ENCODE peak calls at places on chromosomes 3 and 15, in nine cellular contexts. L is CD4-positive, alpha-beta memory T cell; T is NCI-H82; G is psoas muscle; K is AG09319; R is NCI-H1092 treated with DMSO at 0.1 percent for 48 hours; V is NCI-H510A treated with DMSO at 0.1 percent for 48 hours; Q is activated CD4-positive, alpha-beta T cell treated with anti-CD3 and anti-CD28 coated beads for 36 hours; Y is activated T-cell treated with anti-CD3 and anti-CD28 coated beads for 24 hours. M is an unnamed sample.

GRCh38 chr3:133457465-133458067 is 57.7 kb downstream of the BFSP2 start:
- DNase-seq in V (no peak), Y (no peak), K (no peak), Q (no peak), G (no peak), T (peak; percentile 24), L (no peak), R (no peak), M (no peak)

GRCh38 chr3:23810342-23811116 is 4.8 kb downstream of the UBE2E1 start:
- DNase-seq in T (peak; percentile 71), K (no peak), Y (no peak), R (peak; percentile 22), V (no peak), G (peak; percentile 81), Q (peak; percentile 69), L (peak; percentile 28), M (no peak)

GRCh38 chr3:20254268-20255117 is 68.5 kb upstream of the SGO1 start:
- DNase-seq in T (no peak), Q (no peak), V (peak; percentile 2), G (no peak), K (no peak), Y (no peak), L (no peak), R (no peak), M (no peak)

GRCh38 chr3:172106989-172107388 is 67.6 kb downstream of the FNDC3B start:
- DNase-seq in V (no peak), R (no peak), L (peak; percentile 84), K (no peak), G (no peak), Y (peak; percentile 52), Q (peak; percentile 73), T (no peak), M (no peak)

GRCh38 chr15:90914240-90915080 is 11.4 kb downstream of the MAN2A2 start:
- DNase-seq in K (no peak), T (no peak), G (peak; percentile 50), L (no peak), R (no peak), Q (no peak), V (no peak), Y (no peak), M (no peak)

GRCh38 chr3:190306513-190307163 is 15.6 kb downstream of the CLDN1 start:
- DNase-seq in Y (no peak), G (no peak), Q (peak; percentile 53), K (no peak), V (peak; percentile 85), L (peak; percentile 33), T (peak; percentile 41), R (no peak), M (no peak)

GRCh38 chr15:39419651-39420050 is 161.2 kb upstream of the THBS1 start:
- DNase-seq in Y (no peak), K (no peak), L (no peak), R (no peak), G (no peak), T (no peak), Q (no peak), V (no peak), M (no peak)

GRCh38 chr3:143237036-143237688 is 117.6 kb downstream of the CHST2 start:
- DNase-seq in L (no peak), V (no peak), T (no peak), R (no peak), G (no peak), K (peak; percentile 30), Y (no peak), Q (no peak), M (no peak)

GRCh38 chr3:46705751-46706572 is 4.8 kb downstream of the TMIE start:
- DNase-seq in G (peak; percentile 52), Q (peak; percentile 2), L (no peak), T (no peak), Y (no peak), K (peak; percentile 18), V (no peak), R (no peak), M (peak; percentile 68)

GRCh38 chr3:32495609-32496008 is 7.0 kb downstream of the CMTM6 start:
- DNase-seq in V (no peak), L (no peak), Y (no peak), R (no peak), Q (no peak), G (no peak), T (no peak), K (no peak), M (no peak)

GRCh38 chr3:56593455-56594158 is 36.6 kb downstream of the CCDC66 start:
- DNase-seq in Q (peak; percentile 60), R (no peak), V (peak; percentile 48), K (no peak), Y (peak; percentile 14), G (no peak), L (peak; percentile 72), T (no peak), M (no peak)